ENCODE peak calls at places on chromosomes 2 and 18, in ten cellular contexts. O is body of pancreas, Y is upper lobe of right lung, T is psoas muscle, Z is DND-41, R is fibroblast of lung, I is neuronal stem cell, C is aorta, B is endodermal cell, L is mesendoderm. X is an unnamed sample.

GRCh38 chr2:33223851-33224250 is 252.6 kb upstream of the RASGRP3 start:
- DNase-seq in O (no peak), Y (no peak), T (no peak), Z (no peak), R (no peak), I (no peak), C (no peak), B (no peak), L (no peak), X (no peak)

GRCh38 chr2:29460191-29460590 is 345.0 kb downstream of the CLIP4 start:
- DNase-seq in O (no peak), Y (no peak), T (no peak), Z (no peak), R (no peak), I (no peak), C (no peak), B (no peak), L (no peak), X (no peak)

GRCh38 chr2:20596193-20596972 is 54.5 kb downstream of the HS1BP3 start:
- DNase-seq in O (no peak), Y (no peak), T (peak; percentile 9), Z (no peak), R (no peak), I (no peak), C (no peak), B (peak; percentile 53), L (peak; percentile 65), X (no peak)

GRCh38 chr2:72135921-72136320 is 11.7 kb downstream of the CYP26B1 start:
- DNase-seq in O (no peak), Y (peak; percentile 22), T (peak; percentile 43), Z (no peak), R (no peak), I (no peak), C (no peak), B (no peak), L (no peak), X (no peak)

GRCh38 chr2:190627881-190628412 is 20.9 kb upstream of the NAB1 start:
- DNase-seq in O (peak; percentile 14), Y (no peak), T (peak; percentile 59), Z (no peak), R (peak; percentile 36), I (no peak), C (peak; percentile 83), B (no peak), L (no peak), X (no peak)

GRCh38 chr2:221572821-221573429 is 821 bp upstream of the EPHA4 start:
- DNase-seq in O (peak; percentile 43), Y (peak; percentile 77), T (peak; percentile 70), Z (no peak), R (peak; percentile 71), I (peak; percentile 51), C (peak; percentile 73), B (peak; percentile 87), L (no peak), X (peak; percentile 6)

GRCh38 chr2:28134262-28134812 is 243.8 kb downstream of the BABAM2 start:
- DNase-seq in O (peak; percentile 77), Y (no peak), T (no peak), Z (no peak), R (no peak), I (no peak), C (no peak), B (no peak), L (no peak), X (no peak)

GRCh38 chr2:146982393-146982846 is 862.4 kb upstream of the ACVR2A start:
- DNase-seq in O (no peak), Y (no peak), T (peak; percentile 64), Z (no peak), R (peak; percentile 94), I (no peak), C (no peak), B (no peak), L (no peak), X (no peak)

GRCh38 chr2:101771911-101772321 is 74.4 kb downstream of the MAP4K4 start:
- DNase-seq in O (no peak), Y (no peak), T (no peak), Z (no peak), R (no peak), I (no peak), C (no peak), B (no peak), L (no peak), X (no peak)

GRCh38 chr2:120722603-120723421 is 12.9 kb upstream of the GLI2 start:
- DNase-seq in O (no peak), Y (peak; percentile 22), T (no peak), Z (no peak), R (peak; percentile 91), I (no peak), C (no peak), B (peak; percentile 82), L (peak; percentile 87), X (peak; percentile 1)

GRCh38 chr2:129437775-129438174 is 541.7 kb upstream of the RAB6C start:
- DNase-seq in O (no peak), Y (no peak), T (no peak), Z (no peak), R (no peak), I (no peak), C (no peak), B (no peak), L (no peak), X (no peak)

GRCh38 chr18:33757037-33757436 is 179.0 kb downstream of the ASXL3 start:
- DNase-seq in O (no peak), Y (no peak), T (no peak), Z (no peak), R (peak; percentile 79), I (no peak), C (no peak), B (no peak), L (no peak), X (no peak)

GRCh38 chr18:48541026-48541746 is 2.4 kb downstream of the CTIF start:
- DNase-seq in O (peak; percentile 70), Y (peak; percentile 89), T (peak; percentile 87), Z (no peak), R (peak; percentile 87), I (peak; percentile 65), C (peak; percentile 93), B (peak; percentile 90), L (peak; percentile 90), X (no peak)

GRCh38 chr2:6863792-6864191 is 1.9 kb downstream of the CMPK2 start:
- DNase-seq in O (no peak), Y (no peak), T (peak; percentile 50), Z (no peak), R (no peak), I (no peak), C (no peak), B (no peak), L (no peak), X (no peak)

GRCh38 chr2:98702127-98702802 is 28.7 kb downstream of the MGAT4A start:
- DNase-seq in O (peak; percentile 83), Y (no peak), T (peak; percentile 64), Z (no peak), R (no peak), I (no peak), C (no peak), B (no peak), L (no peak), X (no peak)
- H3K27ac ChIP-seq in O (peak overlapping the region; percentile 78), Y (peak overlapping the region; percentile 28), T (peak overlapping the region; percentile 85), Z (peak overlapping the region; percentile 24), R (no peak overlapping the region), I (no peak overlapping the region), C (peak overlapping the region; percentile 93), B (no peak overlapping the region), L (no peak overlapping the region), X (no peak overlapping the region)

DNA sequence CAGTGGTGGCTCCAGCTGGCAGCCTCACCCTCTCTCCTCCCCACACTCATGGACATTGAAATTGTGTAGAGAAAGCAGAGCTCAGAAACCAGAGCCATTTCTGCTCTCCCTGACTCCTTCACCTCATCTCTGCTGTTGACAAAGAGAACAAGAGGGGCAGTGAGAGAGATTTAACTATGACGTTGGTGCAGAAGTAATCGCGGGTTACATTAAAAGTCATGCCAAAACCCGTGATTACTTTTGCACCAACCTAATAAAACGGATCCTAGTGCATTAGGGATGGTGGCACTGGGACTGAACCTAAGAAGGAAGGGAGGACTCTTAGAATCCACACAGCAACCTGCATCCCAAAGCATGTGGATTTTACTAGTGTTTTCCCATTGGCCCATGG is 113.3 kb upstream of the CDC42EP3 start:
- DNase-seq in O (no peak), Y (no peak), T (no peak), Z (no peak), R (no peak), I (no peak), C (no peak), B (no peak), L (no peak), X (no peak)
- H3K4me1 ChIP-seq in O (no peaks in the 10 kb centered on the region), Y (peaks cover 9% of the 10 kb centered on the region), T (peaks cover 30% of the 10 kb centered on the region), Z (no peaks in the 10 kb centered on the region), R (peaks cover 24% of the 10 kb centered on the region), I (no peaks in the 10 kb centered on the region), C (peaks cover 2% of the 10 kb centered on the region), B (no peaks in the 10 kb centered on the region), L (no peaks in the 10 kb centered on the region), X (no peaks in the 10 kb centered on the region)

DNA sequence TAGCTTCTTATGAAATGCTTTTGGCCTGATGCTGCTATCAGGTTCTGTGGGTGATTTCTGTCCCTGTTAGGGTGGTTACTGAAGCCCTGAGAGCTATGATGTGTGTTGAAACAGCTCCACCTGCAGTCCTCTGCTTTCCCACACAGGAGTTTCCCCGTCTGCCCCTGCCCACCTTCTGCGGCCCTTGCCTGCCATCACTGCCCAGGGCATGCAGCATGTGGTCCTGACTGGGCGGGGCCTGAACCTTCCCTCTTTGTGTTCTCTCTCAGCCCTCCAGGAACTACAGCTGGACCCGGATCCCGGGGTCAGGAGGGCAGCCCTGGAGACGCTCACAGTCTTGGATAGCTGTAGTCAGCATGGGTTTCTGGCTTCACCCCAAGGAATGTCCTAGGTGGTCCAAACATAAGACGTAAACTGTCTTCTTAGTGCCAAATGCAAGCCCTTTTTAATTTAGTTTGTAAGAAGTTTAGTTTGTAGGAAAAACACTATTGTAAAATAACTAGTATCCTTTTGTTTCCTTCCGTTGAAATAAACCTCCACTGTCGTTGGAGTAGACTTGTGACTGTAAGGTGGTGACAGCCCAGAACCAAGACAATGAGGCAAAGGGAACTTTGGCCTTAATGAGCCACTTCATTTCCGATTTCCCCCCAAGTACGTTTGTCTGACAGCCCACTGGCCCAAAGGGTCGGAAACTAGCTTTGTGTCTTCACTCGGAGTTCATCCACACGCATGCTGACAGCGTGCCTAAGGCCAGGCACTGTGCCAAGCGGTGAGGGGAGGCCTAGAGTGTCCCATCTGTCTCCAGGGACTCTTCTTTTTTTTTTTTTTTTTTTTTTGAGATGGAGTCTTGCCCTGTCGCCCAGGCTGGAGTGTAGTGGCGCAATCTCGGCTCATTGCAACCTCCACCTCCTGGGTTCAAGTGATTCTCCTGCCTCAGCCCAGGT is 21.2 kb downstream of the HJURP start:
- DNase-seq in O (no peak), Y (peak; percentile 62), T (no peak), Z (no peak), R (peak; percentile 69), I (peak; percentile 54), C (peak; percentile 63), B (peak; percentile 91), L (peak; percentile 80), X (no peak)
- H3K27ac ChIP-seq in O (no peak overlapping the region), Y (no peak overlapping the region), T (no peak overlapping the region), Z (no peak overlapping the region), R (no peak overlapping the region), I (peak overlapping the region; percentile 19), C (no peak overlapping the region), B (no peak overlapping the region), L (no peak overlapping the region), X (no peak overlapping the region)

DNA sequence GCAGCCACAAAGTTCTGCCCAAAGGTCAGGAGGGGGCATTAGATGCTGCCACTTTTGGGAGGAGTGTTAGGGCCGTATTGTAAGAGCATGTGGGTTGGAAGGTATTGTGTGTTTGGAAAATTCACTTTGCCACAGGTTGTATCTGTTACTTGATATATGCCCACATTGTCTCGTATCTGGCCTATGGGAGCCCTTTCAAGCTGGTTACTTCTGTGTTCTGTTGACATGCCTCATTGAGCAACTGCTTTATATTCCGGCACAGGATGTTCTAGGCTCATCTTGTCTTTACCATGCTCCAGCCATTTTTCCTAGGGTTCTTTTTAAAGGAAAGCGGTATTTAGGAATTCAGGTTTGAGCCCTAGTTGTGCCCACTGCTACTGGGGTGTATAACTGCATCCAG is 6.0 kb downstream of the ADNP2 start:
- DNase-seq in O (no peak), Y (no peak), T (no peak), Z (no peak), R (no peak), I (no peak), C (no peak), B (no peak), L (no peak), X (no peak)
- H3K4me1 ChIP-seq in O (peaks cover 22% of the 10 kb centered on the region), Y (peaks cover 15% of the 10 kb centered on the region), T (peaks cover 7% of the 10 kb centered on the region), Z (peaks cover 19% of the 10 kb centered on the region), R (no peaks in the 10 kb centered on the region), I (peaks cover 22% of the 10 kb centered on the region), C (no peaks in the 10 kb centered on the region), B (peaks cover 4% of the 10 kb centered on the region), L (peaks cover 9% of the 10 kb centered on the region), X (peaks cover 21% of the 10 kb centered on the region)

X was measured in CD8-positive, alpha-beta memory T cell.